ENCODE peak calls at places on chromosomes 6 and 20, in four cellular contexts. One of them, this sample, is unnamed.

GRCh38 chr20:48995599-48995998 is 50.5 kb upstream of the CSE1L start:
- DNase-seq in HepG2: no peak
- DNase-seq in HEK293T: no peak
- DNase-seq in K562: no peak
- DNase-seq in this sample: no peak

GRCh38 chr20:57619053-57619831 is 984 bp downstream of the ZBP1 start:
- DNase-seq in HEK293T: no peak
- DNase-seq in HepG2: no peak
- DNase-seq in K562: no peak
- DNase-seq in this sample: peak; percentile 93

GRCh38 chr6:34200340-34200971 is 36.2 kb upstream of the HMGA1 start:
- DNase-seq in K562: peak; percentile 62
- DNase-seq in HepG2: no peak
- DNase-seq in HEK293T: no peak
- DNase-seq in this sample: no peak

GRCh38 chr6:113723182-113723581 is 134.0 kb upstream of the MARCKS start:
- DNase-seq in K562: no peak
- DNase-seq in HEK293T: no peak
- DNase-seq in HepG2: no peak
- DNase-seq in this sample: no peak

GRCh38 chr6:166658792-166659150 is 31.7 kb upstream of the RPS6KA2 start:
- DNase-seq in HepG2: no peak
- DNase-seq in HEK293T: no peak
- DNase-seq in K562: no peak
- DNase-seq in this sample: no peak

GRCh38 chr20:64224344-64225165 is 31.0 kb upstream of the PCMTD2 start:
- DNase-seq in HEK293T: no peak
- DNase-seq in K562: no peak
- DNase-seq in HepG2: no peak
- DNase-seq in this sample: no peak

GRCh38 chr20:15098351-15098750 is 760.9 kb upstream of the FLRT3 start:
- DNase-seq in K562: no peak
- DNase-seq in HepG2: no peak
- DNase-seq in HEK293T: no peak
- DNase-seq in this sample: no peak

GRCh38 chr20:43925786-43926185 is 11.1 kb downstream of the TOX2 start:
- DNase-seq in K562: no peak
- DNase-seq in HEK293T: no peak
- DNase-seq in HepG2: no peak
- DNase-seq in this sample: no peak

GRCh38 chr6:149045404-149045803 is 272.1 kb upstream of the TAB2 start:
- DNase-seq in HepG2: peak; percentile 33
- DNase-seq in HEK293T: no peak
- DNase-seq in K562: no peak
- DNase-seq in this sample: no peak

GRCh38 chr20:53847118-53847842 is 223.1 kb downstream of the BCAS1 start:
- DNase-seq in HepG2: no peak
- DNase-seq in K562: no peak
- DNase-seq in HEK293T: no peak
- DNase-seq in this sample: no peak

GRCh38 chr6:157533397-157533814 is 152.4 kb downstream of the ZDHHC14 start:
- DNase-seq in K562: no peak
- DNase-seq in HepG2: no peak
- DNase-seq in HEK293T: no peak
- DNase-seq in this sample: no peak

GRCh38 chr6:157531986-157532365 is 151.0 kb downstream of the ZDHHC14 start:
- DNase-seq in HEK293T: no peak
- DNase-seq in K562: no peak
- DNase-seq in HepG2: no peak
- DNase-seq in this sample: no peak

GRCh38 chr6:157534134-157534871 is 153.3 kb downstream of the ZDHHC14 start:
- DNase-seq in HEK293T: no peak
- DNase-seq in HepG2: no peak
- DNase-seq in K562: no peak
- DNase-seq in this sample: no peak

GRCh38 chr6:157531169-157531985 is 150.4 kb downstream of the ZDHHC14 start:
- DNase-seq in HEK293T: no peak
- DNase-seq in HepG2: peak; percentile 100
- DNase-seq in K562: no peak
- DNase-seq in this sample: no peak

DNA sequence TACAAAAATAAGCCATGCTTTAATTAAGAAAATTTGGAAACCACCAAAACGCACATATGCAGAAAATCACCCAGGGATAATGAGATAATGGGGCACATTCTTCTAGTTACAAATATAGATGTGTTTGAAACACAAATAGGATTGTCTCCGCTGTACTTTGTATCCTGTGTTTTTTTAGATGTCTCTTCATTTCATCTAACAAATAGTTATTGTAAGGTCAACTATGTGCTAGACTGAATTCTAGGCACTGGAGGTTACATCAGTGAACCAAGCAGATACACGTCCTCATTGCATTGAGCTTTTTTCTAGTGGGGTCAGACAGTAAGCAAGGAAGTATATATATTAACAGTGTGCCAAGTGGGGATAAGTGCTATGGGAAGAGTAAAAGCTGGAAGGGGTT is 152.0 kb downstream of the ZDHHC14 start:
- DNase-seq in HepG2: peak; percentile 74
- DNase-seq in HEK293T: no peak
- DNase-seq in K562: no peak
- DNase-seq in this sample: no peak
- TF ChIP-seq FOXK2 in HepG2: no peak
- TF ChIP-seq FOXK2 in HEK293T: no peak
- TF ChIP-seq FOXK2 in K562: no peak
- TF ChIP-seq FOXK2 in this sample: no peak

GRCh38 chr6:3750324-3751018 is 1.0 kb downstream of the PXDC1 start:
- DNase-seq in K562: peak; percentile 57
- DNase-seq in HEK293T: peak; percentile 31
- DNase-seq in HepG2: peak; percentile 62
- DNase-seq in this sample: no peak

GRCh38 chr6:3751019-3751729 is at the start of gene PXDC1:
- DNase-seq in HEK293T: peak; percentile 30
- DNase-seq in K562: no peak
- DNase-seq in HepG2: no peak
- DNase-seq in this sample: no peak

GRCh38 chr6:3749390-3749978 is 2.0 kb downstream of the PXDC1 start:
- DNase-seq in HEK293T: no peak
- DNase-seq in HepG2: no peak
- DNase-seq in K562: peak; percentile 52
- DNase-seq in this sample: no peak

GRCh38 chr6:3748726-3749389 is 2.7 kb downstream of the PXDC1 start:
- DNase-seq in HepG2: no peak
- DNase-seq in K562: no peak
- DNase-seq in HEK293T: no peak
- DNase-seq in this sample: no peak

DNA sequence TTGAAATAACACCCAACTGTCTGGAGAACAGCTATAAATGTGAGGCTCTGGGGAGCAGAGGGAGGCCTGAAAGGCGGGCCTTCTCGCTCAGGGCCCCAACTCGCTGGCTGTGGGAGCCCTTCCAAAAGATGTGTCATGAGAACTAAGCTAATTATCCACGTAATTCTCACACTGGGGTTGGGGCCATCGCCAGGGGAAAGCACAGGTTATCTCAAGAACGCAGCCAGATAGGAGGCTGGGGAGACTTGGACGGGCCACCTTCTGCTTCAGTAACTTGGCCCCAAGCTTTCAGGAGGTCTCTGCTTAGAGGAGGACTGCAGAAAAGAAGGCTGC is 1.6 kb downstream of the PXDC1 start:
- DNase-seq in HepG2: peak; percentile 30
- DNase-seq in HEK293T: no peak
- DNase-seq in K562: peak; percentile 37
- DNase-seq in this sample: no peak
- TF ChIP-seq FOXK2 in HepG2: no peak
- TF ChIP-seq FOXK2 in HEK293T: no peak
- TF ChIP-seq FOXK2 in K562: no peak
- TF ChIP-seq FOXK2 in this sample: no peak

GRCh38 chr6:101224751-101225150 is 168.8 kb upstream of the GRIK2 start:
- DNase-seq in K562: no peak
- DNase-seq in HEK293T: no peak
- DNase-seq in HepG2: no peak
- DNase-seq in this sample: no peak

GRCh38 chr6:101231606-101232235 is 161.8 kb upstream of the GRIK2 start:
- DNase-seq in HepG2: no peak
- DNase-seq in HEK293T: no peak
- DNase-seq in K562: no peak
- DNase-seq in this sample: no peak

GRCh38 chr6:101230866-101231265 is 162.6 kb upstream of the GRIK2 start:
- DNase-seq in HEK293T: no peak
- DNase-seq in K562: no peak
- DNase-seq in HepG2: no peak
- DNase-seq in this sample: no peak

DNA sequence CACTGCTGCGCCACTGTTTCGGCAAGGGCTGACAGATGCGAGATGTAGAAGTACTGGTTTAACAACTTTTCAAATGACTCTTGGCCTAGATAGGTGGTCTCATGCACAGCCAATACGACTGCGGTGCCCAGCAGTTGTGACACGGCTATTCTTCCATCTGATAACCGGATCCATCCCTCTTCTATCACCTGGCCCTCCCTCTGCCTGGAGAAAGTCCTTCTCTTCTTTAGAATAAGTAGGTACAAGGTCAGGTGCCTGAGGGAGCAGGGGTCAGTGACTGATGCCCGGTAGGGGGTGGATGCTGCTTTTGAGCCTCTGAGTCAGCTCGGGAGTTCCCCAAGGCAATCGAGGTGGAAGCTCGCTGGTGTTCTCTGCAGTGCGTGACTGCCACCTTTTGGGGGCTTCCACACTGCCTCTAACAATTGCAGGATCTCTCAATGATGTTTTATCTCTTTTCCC is 166.8 kb upstream of the GRIK2 start:
- DNase-seq in K562: no peak
- DNase-seq in HEK293T: peak; percentile 18
- DNase-seq in HepG2: peak; percentile 20
- DNase-seq in this sample: no peak
- TF ChIP-seq FOXK2 in K562: no peak
- TF ChIP-seq FOXK2 in HEK293T: no peak
- TF ChIP-seq FOXK2 in HepG2: no peak
- TF ChIP-seq FOXK2 in this sample: no peak

DNA sequence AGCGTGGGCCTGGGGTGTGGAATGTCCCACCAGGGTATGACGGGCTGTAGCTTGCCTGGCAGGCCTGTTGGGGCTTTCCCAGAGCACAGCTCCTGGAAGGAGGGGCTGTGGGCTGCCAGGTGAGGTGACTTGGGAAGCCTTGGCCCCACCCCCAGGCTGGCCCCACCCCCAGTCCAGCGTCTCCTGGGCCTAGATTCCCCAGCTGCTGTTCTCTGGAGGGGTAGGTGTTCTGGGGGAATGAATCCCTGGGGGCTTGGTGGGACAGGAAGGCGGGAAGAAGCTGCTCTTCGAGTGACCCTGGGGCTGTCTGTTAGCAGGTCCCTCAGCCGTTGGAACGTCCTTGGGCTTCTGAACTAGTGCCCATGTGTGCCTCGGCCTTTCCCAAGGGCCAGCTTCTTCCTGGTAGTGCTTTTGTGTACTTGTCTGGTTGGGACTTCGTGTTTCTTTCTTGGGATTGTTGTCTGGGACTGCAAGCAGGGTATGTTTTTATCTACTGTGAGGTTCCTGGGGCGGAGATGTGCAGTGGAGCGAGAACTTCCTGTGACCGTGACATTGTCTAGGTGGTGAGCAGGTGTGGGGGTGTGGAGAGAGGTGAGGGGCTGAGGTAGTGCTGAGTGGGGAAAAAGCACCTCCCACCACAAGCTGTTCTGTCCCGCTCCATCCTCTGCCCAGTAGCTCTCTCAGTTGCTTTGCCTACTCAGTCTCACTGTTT is 1.4 kb upstream of the DDR1 start:
- DNase-seq in HepG2: no peak
- DNase-seq in HEK293T: no peak
- DNase-seq in K562: peak; percentile 71
- DNase-seq in this sample: peak; percentile 59
- TF ChIP-seq FOXK2 in HepG2: no peak
- TF ChIP-seq FOXK2 in HEK293T: no peak
- TF ChIP-seq FOXK2 in K562: no peak
- TF ChIP-seq FOXK2 in this sample: no peak

GRCh38 chr6:132814716-132815570 is 574 bp downstream of the RPS12 start:
- DNase-seq in HepG2: peak; percentile 19
- DNase-seq in K562: peak; percentile 47
- DNase-seq in HEK293T: no peak
- DNase-seq in this sample: no peak
- TF ChIP-seq FOXK2 in HepG2: no peak
- TF ChIP-seq FOXK2 in K562: no peak
- TF ChIP-seq FOXK2 in HEK293T: no peak
- TF ChIP-seq FOXK2 in this sample: no peak

DNA sequence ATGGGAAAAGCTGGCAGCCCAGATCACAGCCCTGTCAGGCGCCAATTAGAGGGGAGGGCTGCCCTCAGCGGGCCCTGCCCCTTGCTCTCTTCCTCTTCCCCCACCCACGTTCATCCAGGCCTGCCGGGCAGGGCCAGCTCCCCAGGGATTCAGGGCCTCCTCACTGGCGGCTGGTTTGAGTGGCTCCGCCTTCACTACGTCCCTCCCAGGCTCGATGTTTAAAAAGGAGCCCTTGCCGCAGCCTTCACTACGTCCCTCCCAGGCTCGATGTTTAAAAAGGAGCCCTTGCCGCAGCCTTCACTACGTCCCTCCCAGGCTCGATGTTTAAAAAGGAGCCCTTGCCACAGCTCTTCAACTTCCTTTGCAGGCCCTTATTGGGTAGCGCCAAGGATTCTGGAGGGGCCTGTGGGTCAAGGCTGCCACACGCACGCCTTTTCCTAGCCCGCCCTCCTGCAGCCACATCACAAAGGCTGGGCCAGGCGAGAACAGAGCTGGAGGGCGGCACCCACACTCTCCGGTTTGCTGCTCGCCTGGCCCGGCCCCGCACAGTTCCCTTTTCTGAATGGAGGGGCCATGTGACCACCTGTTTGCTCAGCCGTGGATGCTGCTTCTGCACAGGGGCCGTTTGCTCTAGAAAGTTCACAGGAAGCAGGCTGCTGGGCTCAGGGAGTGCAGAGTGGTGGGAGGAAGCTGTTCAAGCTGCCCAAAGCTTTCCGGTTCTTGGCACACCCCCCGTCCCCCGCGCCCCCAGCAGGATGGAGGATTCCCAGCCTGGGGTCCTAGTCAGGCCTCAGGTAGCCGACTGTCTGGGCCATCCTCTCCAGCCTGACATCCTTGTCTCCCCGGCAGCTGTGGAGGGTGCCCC is 1.6 kb downstream of the SLC17A9 start:
- DNase-seq in HEK293T: no peak
- DNase-seq in K562: peak; percentile 48
- DNase-seq in HepG2: peak; percentile 95
- DNase-seq in this sample: peak; percentile 75
- TF ChIP-seq FOXK2 in HEK293T: no peak
- TF ChIP-seq FOXK2 in K562: no peak
- TF ChIP-seq FOXK2 in HepG2: no peak
- TF ChIP-seq FOXK2 in this sample: peak; percentile 50

GRCh38 chr6:1619666-1620503 is 10.2 kb downstream of the FOXC1 start:
- DNase-seq in HepG2: no peak
- DNase-seq in HEK293T: no peak
- DNase-seq in K562: no peak
- DNase-seq in this sample: no peak
- TF ChIP-seq FOXK2 in HepG2: no peak
- TF ChIP-seq FOXK2 in HEK293T: no peak
- TF ChIP-seq FOXK2 in K562: no peak
- TF ChIP-seq FOXK2 in this sample: no peak

GRCh38 chr6:157823523-157824370 is 701 bp downstream of the SNX9 start:
- DNase-seq in HepG2: peak; percentile 67
- DNase-seq in K562: peak; percentile 70
- DNase-seq in HEK293T: peak; percentile 31
- DNase-seq in this sample: peak; percentile 56
- TF ChIP-seq FOXK2 in HepG2: no peak
- TF ChIP-seq FOXK2 in K562: no peak
- TF ChIP-seq FOXK2 in HEK293T: no peak
- TF ChIP-seq FOXK2 in this sample: no peak